ENCODE peak calls at places on chromosome 21, in four cellular contexts. O, X, Q and G are unnamed samples.

GRCh38 chr21:42381347-42381984 is 14.4 kb downstream of the TMPRSS3 start:
- DNase-seq in Q (peak; percentile 77), O (peak; percentile 54), X (peak; percentile 12), G (peak; percentile 66)

GRCh38 chr21:25837545-25838263 is 102.9 kb downstream of the GABPA start:
- DNase-seq in X (peak; percentile 89), O (no peak), Q (no peak), G (no peak)

GRCh38 chr21:45539046-45539795 is 3.0 kb downstream of the SLC19A1 start:
- DNase-seq in X (no peak), Q (no peak), O (no peak), G (no peak)

GRCh38 chr21:16563111-16563510 is 833.3 kb downstream of the USP25 start:
- DNase-seq in X (no peak), O (no peak), Q (no peak), G (no peak)

GRCh38 chr21:44424608-44425306 is 30.6 kb upstream of the LRRC3 start:
- DNase-seq in Q (no peak), O (no peak), X (no peak), G (no peak)

GRCh38 chr21:16134134-16134533 is 404.4 kb downstream of the USP25 start:
- DNase-seq in X (no peak), Q (no peak), O (no peak), G (no peak)

GRCh38 chr21:39188521-39189139 is 5.4 kb upstream of the PSMG1 start:
- DNase-seq in O (no peak), Q (no peak), X (no peak), G (no peak)

GRCh38 chr21:38126677-38127271 is 130.0 kb upstream of the KCNJ15 start:
- DNase-seq in X (peak; percentile 49), Q (peak; percentile 71), O (peak; percentile 70), G (peak; percentile 34)

GRCh38 chr21:41726970-41727783 is 39.7 kb downstream of the RIPK4 start:
- DNase-seq in O (no peak), Q (peak; percentile 22), X (peak; percentile 90), G (no peak)

GRCh38 chr21:41064951-41065350 is 103.0 kb upstream of the BACE2 start:
- DNase-seq in O (no peak), Q (no peak), X (no peak), G (no peak)

GRCh38 chr21:14533555-14534400 is 12.3 kb downstream of the SAMSN1 start:
- DNase-seq in X (peak; percentile 28), O (no peak), Q (peak; percentile 8), G (no peak)

GRCh38 chr21:36526104-36526503 is 46.2 kb upstream of the CLDN14 start:
- DNase-seq in Q (no peak), X (no peak), O (no peak), G (no peak)

GRCh38 chr21:31124005-31124404 is 85.7 kb upstream of the KRTAP19-8 start:
- DNase-seq in Q (peak; percentile 52), O (no peak), X (no peak), G (no peak)

GRCh38 chr21:33419538-33420123 is 16.4 kb downstream of the IFNGR2 start:
- DNase-seq in O (no peak), Q (no peak), X (peak; percentile 54), G (no peak)

GRCh38 chr21:28639742-28640141 is 352.9 kb downstream of the LTN1 start:
- DNase-seq in O (no peak), Q (no peak), X (peak; percentile 30), G (no peak)

GRCh38 chr21:15064576-15065380 is at the start of gene NRIP1:
- DNase-seq in Q (peak; percentile 94), X (peak; percentile 93), O (peak; percentile 73), G (peak; percentile 67)

GRCh38 chr21:43985690-43986251 is 26.3 kb upstream of the TRAPPC10 start:
- DNase-seq in X (no peak), O (no peak), Q (peak; percentile 25), G (no peak)

GRCh38 chr21:33643658-33644311 is 1.5 kb downstream of the ITSN1 start:
- DNase-seq in O (no peak), Q (peak; percentile 58), X (no peak), G (no peak)

GRCh38 chr21:39033878-39034589 is 149.2 kb downstream of the PSMG1 start:
- DNase-seq in Q (no peak), X (no peak), O (no peak), G (no peak)

GRCh38 chr21:31930001-31930400 is 57.2 kb downstream of the HUNK start:
- DNase-seq in Q (no peak), X (no peak), O (no peak), G (no peak)

GRCh38 chr21:33383056-33383888 is 19.9 kb upstream of the IFNGR2 start:
- DNase-seq in X (peak; percentile 81), O (no peak), Q (no peak), G (no peak)

GRCh38 chr21:44955803-44956175 is 16.0 kb downstream of the SLX9 start:
- DNase-seq in X (no peak), O (no peak), Q (no peak), G (no peak)

GRCh38 chr21:42691901-42692559 is 38.6 kb downstream of the PDE9A start:
- DNase-seq in O (no peak), X (no peak), Q (no peak), G (no peak)

GRCh38 chr21:28521932-28522826 is 470.5 kb downstream of the LTN1 start:
- DNase-seq in X (peak; percentile 74), O (no peak), Q (peak; percentile 66), G (no peak)

GRCh38 chr21:42782723-42783247 is 96.6 kb downstream of the WDR4 start:
- DNase-seq in X (no peak), O (no peak), Q (no peak), G (no peak)

GRCh38 chr21:41709166-41709565 is 57.7 kb downstream of the RIPK4 start:
- DNase-seq in X (no peak), Q (no peak), O (no peak), G (no peak)